ENCODE peak calls at places on chromosomes 12 and 14, in five cellular contexts. J is endothelial cell, A is neural crest cell, L is lower leg skin, H is B cell. Y is an unnamed sample.

GRCh38 chr14:57168138-57168695 is 100.5 kb downstream of the EXOC5 start:
- DNase-seq in J (no peak), A (no peak), L (no peak), H (no peak), Y (no peak)

GRCh38 chr14:98136019-98136418 is 1136.0 kb downstream of the BCL11B start:
- DNase-seq in J (no peak), A (no peak), L (no peak), H (no peak), Y (no peak)

GRCh38 chr12:121390856-121391255 is 9.1 kb upstream of the RNF34 start:
- DNase-seq in J (no peak), A (no peak), L (no peak), H (no peak), Y (no peak)

GRCh38 chr12:8012910-8013309 is 19.6 kb upstream of the FOXJ2 start:
- DNase-seq in J (no peak), A (no peak), L (no peak), H (no peak), Y (no peak)

GRCh38 chr12:12533238-12533829 is 29.3 kb downstream of the DUSP16 start:
- DNase-seq in J (no peak), A (no peak), L (peak), H (no peak), Y (no peak)

GRCh38 chr14:85129907-85130306 is 400.0 kb upstream of the FLRT2 start:
- DNase-seq in J (no peak), A (no peak), L (no peak), H (no peak), Y (no peak)

GRCh38 chr12:113088037-113088436 is 31.5 kb downstream of the DTX1 start:
- DNase-seq in J (no peak), A (no peak), L (no peak), H (no peak), Y (no peak)

GRCh38 chr12:92046557-92046956 is 99.1 kb downstream of the BTG1 start:
- DNase-seq in J (no peak), A (no peak), L (no peak), H (no peak), Y (no peak)

GRCh38 chr14:101078105-101078891 is 174.8 kb upstream of the RTL1 start:
- DNase-seq in J (no peak), A (no peak), L (peak), H (no peak), Y (no peak)

GRCh38 chr12:127270193-127270592 is 996.8 kb upstream of the TMEM132C start:
- DNase-seq in J (no peak), A (no peak), L (peak), H (no peak), Y (no peak)

GRCh38 chr12:87856-88255 is 21.3 kb downstream of the IQSEC3 start:
- DNase-seq in J (no peak), A (no peak), L (no peak), H (no peak), Y (no peak)

GRCh38 chr12:54701940-54702592 is 53.9 kb upstream of the DCD start:
- DNase-seq in J (no peak), A (no peak), L (no peak), H (no peak), Y (peak)

GRCh38 chr14:20998674-20999366 is at the start of gene SLC39A2:
- DNase-seq in J (no peak), A (no peak), L (peak), H (no peak), Y (no peak)

GRCh38 chr12:6267007-6267721 is 43.3 kb upstream of the PLEKHG6 start:
- DNase-seq in J (no peak), A (no peak), L (no peak), H (no peak), Y (peak)

GRCh38 chr12:128382946-128383739 is 116.2 kb downstream of the TMEM132C start:
- DNase-seq in J (no peak), A (no peak), L (no peak), H (no peak), Y (no peak)

DNA sequence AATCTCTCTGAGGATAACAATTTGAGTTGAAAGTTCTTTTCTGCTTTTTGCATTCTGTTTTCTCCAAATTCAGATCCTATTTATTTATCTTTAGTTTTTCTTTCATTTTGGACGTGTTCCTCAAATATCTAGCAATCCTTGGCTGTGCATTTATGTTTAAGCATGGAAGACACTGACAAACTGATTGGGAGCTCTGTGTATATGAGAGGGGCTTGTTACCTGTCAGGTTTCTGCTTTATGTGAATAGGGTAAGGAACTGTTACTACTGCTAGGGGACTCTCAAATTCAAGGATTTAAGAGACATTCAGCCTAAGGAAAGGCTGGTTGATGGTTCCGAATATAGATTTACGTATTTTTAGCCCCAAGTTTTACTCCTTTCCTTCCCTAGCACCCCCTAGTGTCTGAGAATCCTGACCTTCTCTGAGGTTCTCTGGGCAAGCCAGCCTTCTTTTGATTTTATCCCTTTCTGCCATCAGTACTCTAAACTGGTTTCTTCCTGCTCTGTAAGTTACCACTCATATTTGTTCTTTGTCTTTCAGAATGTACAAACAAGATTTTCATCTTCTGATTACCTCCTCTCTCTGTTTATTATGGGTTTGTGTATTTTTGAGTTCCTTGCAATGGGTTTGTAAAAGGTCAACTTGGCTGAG is 30.5 kb downstream of the YLPM1 start:
- DNase-seq in J (peak), A (no peak), L (no peak), H (no peak), Y (no peak)
- TF ChIP-seq CTCF in J (no peak), A (peak), L (no peak), H (no peak), Y (peak)

GRCh38 chr14:94129758-94130414 is 482 bp upstream of the IFI27L2 start:
- DNase-seq in J (no peak), A (peak), L (peak), H (no peak), Y (peak)
- TF ChIP-seq CTCF in J (no peak), A (no peak), L (no peak), H (peak), Y (no peak)

GRCh38 chr12:17950898-17951297 is 139.1 kb downstream of the RERGL start:
- DNase-seq in J (no peak), A (no peak), L (no peak), H (no peak), Y (no peak)

GRCh38 chr12:17949558-17950141 is 140.3 kb downstream of the RERGL start:
- DNase-seq in J (no peak), A (no peak), L (no peak), H (no peak), Y (no peak)

GRCh38 chr12:17954788-17955187 is 135.2 kb downstream of the RERGL start:
- DNase-seq in J (no peak), A (no peak), L (no peak), H (no peak), Y (no peak)
- TF ChIP-seq CTCF in J (no peak), A (no peak), L (no peak), H (no peak), Y (no peak)

GRCh38 chr12:66644151-66644550 is 34.7 kb downstream of the GRIP1 start:
- DNase-seq in J (no peak), A (no peak), L (no peak), H (no peak), Y (no peak)
- TF ChIP-seq CTCF in J (no peak), A (no peak), L (no peak), H (no peak), Y (no peak)